ENCODE peak calls at places on chromosome 20, in four cellular contexts. N is dorsolateral prefrontal cortex, D is lung, A is left lung. U is an unnamed sample.

GRCh38 chr20:10432079-10432478 is 1.9 kb downstream of the MKKS start:
- DNase-seq in N (no peak), D (no peak), A (no peak), U (no peak)

GRCh38 chr20:34798328-34798727 is 27.1 kb downstream of the NCOA6 start:
- DNase-seq in A (no peak), D (no peak), N (no peak), U (no peak)

GRCh38 chr20:31642837-31643236 is 5.1 kb downstream of the COX4I2 start:
- DNase-seq in A (no peak), N (no peak), D (no peak), U (no peak)

GRCh38 chr20:35235881-35236280 is 9.4 kb downstream of the MMP24 start:
- DNase-seq in A (peak; percentile 63), D (peak; percentile 71), N (peak; percentile 69), U (no peak)

GRCh38 chr20:38840053-38840893 is 34.8 kb downstream of the PPP1R16B start:
- DNase-seq in A (no peak), D (no peak), N (peak; percentile 67), U (peak; percentile 11)

GRCh38 chr20:45987108-45987780 is 15.2 kb upstream of the ZNF335 start:
- DNase-seq in N (peak; percentile 78), A (peak; percentile 81), D (peak; percentile 75), U (no peak)

GRCh38 chr20:43963872-43964791 is 49.5 kb downstream of the TOX2 start:
- DNase-seq in N (no peak), A (no peak), D (no peak), U (no peak)

GRCh38 chr20:56274156-56274555 is 25.6 kb downstream of the MC3R start:
- DNase-seq in A (no peak), N (no peak), D (no peak), U (no peak)

GRCh38 chr20:57170343-57170742 is 96.1 kb downstream of the BMP7 start:
- DNase-seq in N (no peak), A (no peak), D (no peak), U (no peak)

GRCh38 chr20:41854765-41855164 is 236.6 kb upstream of the CHD6 start:
- DNase-seq in D (peak; percentile 3), N (no peak), A (no peak), U (no peak)

GRCh38 chr20:57698867-57699275 is 10.9 kb downstream of the PMEPA1 start:
- DNase-seq in N (no peak), D (no peak), A (no peak), U (no peak)

GRCh38 chr20:32019156-32019510 is 8.9 kb downstream of the CCM2L start:
- DNase-seq in N (no peak), A (no peak), D (no peak), U (no peak)

GRCh38 chr20:51574248-51575033 is 31.9 kb upstream of the NFATC2 start:
- DNase-seq in D (no peak), N (no peak), A (no peak), U (no peak)

GRCh38 chr20:29300579-29301551 is 1956.6 kb upstream of the DEFB115 start:
- DNase-seq in N (no peak), A (no peak), D (no peak), U (no peak)
- H3K27ac ChIP-seq in N (no peak overlapping the region), A (no peak overlapping the region), D (no peak overlapping the region), U (no peak overlapping the region)

DNA sequence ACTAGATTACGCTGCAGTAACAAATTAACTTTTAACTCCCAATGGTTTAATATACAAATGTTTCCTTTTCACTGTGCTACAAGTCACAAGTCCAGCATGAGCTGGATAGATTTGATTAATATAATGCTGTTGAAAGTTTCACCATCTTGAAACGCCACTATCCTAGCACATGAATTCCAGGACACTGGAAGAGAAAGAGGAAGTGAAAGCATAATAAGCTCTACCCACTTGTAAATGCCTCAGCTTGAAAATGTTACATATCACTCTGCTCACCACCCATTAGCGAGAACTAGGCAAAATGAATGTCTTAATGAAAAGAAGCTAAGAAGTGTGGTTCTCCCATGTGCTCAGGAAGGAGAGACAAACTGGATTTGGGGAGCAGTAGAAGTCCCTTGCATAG is 46.9 kb downstream of the PCSK2 start:
- DNase-seq in N (no peak), D (no peak), A (no peak), U (no peak)
- H3K27ac ChIP-seq in N (no peak overlapping the region), D (no peak overlapping the region), A (no peak overlapping the region), U (no peak overlapping the region)

GRCh38 chr20:3313681-3314080 is 74.7 kb upstream of the SLC4A11 start:
- DNase-seq in D (no peak), N (no peak), A (no peak), U (no peak)
- H3K27ac ChIP-seq in D (peak overlapping the region; percentile 13), N (peak overlapping the region; percentile 58), A (peak overlapping the region; percentile 75), U (peak overlapping the region; percentile 40)

GRCh38 chr20:17316316-17317038 is 89.6 kb downstream of the PCSK2 start:
- DNase-seq in D (no peak), A (no peak), N (no peak), U (no peak)

GRCh38 chr20:17315491-17316231 is 88.8 kb downstream of the PCSK2 start:
- DNase-seq in D (no peak), N (no peak), A (no peak), U (no peak)

GRCh38 chr20:17326096-17326495 is 99.3 kb downstream of the PCSK2 start:
- DNase-seq in D (no peak), N (no peak), A (no peak), U (no peak)

GRCh38 chr20:17320456-17320855 is 93.6 kb downstream of the PCSK2 start:
- DNase-seq in D (no peak), A (no peak), N (no peak), U (no peak)
- H3K27ac ChIP-seq in D (no peak overlapping the region), A (no peak overlapping the region), N (peak overlapping the region; percentile 40), U (no peak overlapping the region)

GRCh38 chr20:62232194-62232593 is 6.1 kb upstream of the OSBPL2 start:
- DNase-seq in D (no peak), A (no peak), N (no peak), U (no peak)
- H3K27ac ChIP-seq in D (no peak overlapping the region), A (no peak overlapping the region), N (no peak overlapping the region), U (no peak overlapping the region)

DNA sequence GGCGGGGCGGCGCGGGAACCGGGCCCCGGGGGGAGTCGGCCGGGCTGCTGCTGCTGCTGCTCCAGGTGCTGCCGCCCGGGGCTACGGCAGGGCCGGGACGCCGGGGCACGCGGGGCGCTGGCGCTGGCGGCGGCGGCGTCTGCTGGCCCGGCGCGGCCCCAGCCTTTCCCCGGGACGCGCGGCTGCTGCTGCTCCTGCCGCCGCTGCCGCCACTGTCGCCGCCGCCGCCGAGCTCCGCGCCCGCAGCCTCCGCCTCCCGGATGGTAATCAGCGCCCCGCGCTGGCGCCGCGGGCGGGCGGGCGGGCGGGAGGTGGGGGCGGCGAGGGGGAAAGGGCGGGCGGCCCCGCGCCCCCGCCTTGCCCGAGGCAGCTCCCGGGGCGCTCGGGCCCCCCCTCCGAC is 306 bp downstream of the EBF4 start:
- DNase-seq in N (no peak), A (no peak), D (no peak), U (no peak)
- H3K27ac ChIP-seq in N (no peak overlapping the region), A (no peak overlapping the region), D (no peak overlapping the region), U (no peak overlapping the region)

DNA sequence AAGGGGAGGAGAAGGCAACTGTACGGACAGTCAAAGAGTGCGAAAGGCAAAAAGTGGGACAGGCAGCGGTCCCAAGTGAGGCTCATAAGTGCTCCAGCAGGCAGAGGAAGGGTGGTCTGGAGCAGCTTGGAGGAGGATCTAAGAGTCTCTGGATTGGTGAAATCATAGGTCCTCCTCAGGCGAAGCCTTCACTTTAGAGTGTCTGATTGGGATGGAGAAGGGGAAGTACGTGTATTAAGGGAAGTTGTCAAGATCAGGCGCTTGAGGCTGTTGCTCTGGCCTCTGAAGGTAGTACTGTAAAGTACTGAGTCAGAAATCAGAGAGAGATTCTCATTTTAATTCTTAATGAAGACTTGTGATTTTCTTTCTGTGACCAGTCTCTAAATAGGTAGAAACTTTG is 185.6 kb downstream of the KIF16B start:
- DNase-seq in D (no peak), N (no peak), A (no peak), U (no peak)
- H3K27ac ChIP-seq in D (no peak overlapping the region), N (no peak overlapping the region), A (no peak overlapping the region), U (no peak overlapping the region)